ENCODE peak calls at places on chromosomes 1 and 21, in ten cellular contexts. R, M, B, G, Z, S, D, I, W and O are unnamed samples.

GRCh38 chr1:52751589-52752306 is 25.5 kb downstream of the ZYG11B start:
- DNase-seq in R (no peak), G (no peak), Z (no peak), W (no peak), D (no peak), S (no peak), I (no peak), B (no peak), M (no peak), O (no peak)

GRCh38 chr21:34004984-34005383 is 68.4 kb upstream of the MRPS6 start:
- DNase-seq in M (no peak), B (no peak), D (no peak), G (no peak), Z (no peak), W (no peak), I (no peak), S (no peak), R (no peak), O (no peak)

GRCh38 chr21:46655230-46655629 is 19.8 kb downstream of the PRMT2 start:
- DNase-seq in G (no peak), S (no peak), D (no peak), M (no peak), B (no peak), I (no peak), R (no peak), W (no peak), Z (no peak), O (no peak)

GRCh38 chr1:205186191-205186590 is 25.3 kb downstream of the DSTYK start:
- DNase-seq in B (no peak), Z (no peak), D (no peak), M (no peak), R (no peak), W (no peak), G (no peak), S (no peak), I (no peak), O (no peak)

GRCh38 chr1:51063121-51063520 is 38.9 kb upstream of the C1orf185 start:
- DNase-seq in S (peak; percentile 33), B (no peak), R (no peak), I (no peak), M (no peak), G (no peak), D (peak; percentile 93), W (no peak), Z (no peak), O (no peak)

GRCh38 chr1:35571263-35571662 is 1.9 kb upstream of the TFAP2E start:
- DNase-seq in M (no peak), D (no peak), B (no peak), Z (no peak), S (no peak), I (no peak), G (no peak), W (no peak), R (no peak), O (no peak)

GRCh38 chr1:213605732-213606131 is 382.0 kb upstream of the PROX1 start:
- DNase-seq in Z (no peak), G (no peak), M (no peak), W (no peak), S (no peak), I (no peak), B (no peak), R (no peak), D (no peak), O (no peak)

GRCh38 chr1:29385966-29386365 is 149.6 kb downstream of the PTPRU start:
- DNase-seq in S (no peak), Z (no peak), W (no peak), M (no peak), R (no peak), I (no peak), D (no peak), G (no peak), B (no peak), O (no peak)

GRCh38 chr1:198123146-198123545 is 33.7 kb upstream of the NEK7 start:
- DNase-seq in Z (no peak), M (no peak), R (no peak), S (no peak), G (no peak), I (no peak), W (no peak), D (peak; percentile 34), B (no peak), O (no peak)

GRCh38 chr1:198681247-198681646 is 42.4 kb downstream of the PTPRC start:
- DNase-seq in W (no peak), Z (no peak), G (no peak), S (no peak), B (no peak), R (no peak), M (no peak), D (peak; percentile 22), I (no peak), O (no peak)

GRCh38 chr1:96481410-96481809 is 240.2 kb upstream of the PTBP2 start:
- DNase-seq in B (no peak), G (no peak), R (no peak), I (no peak), M (no peak), S (no peak), W (no peak), D (no peak), Z (no peak), O (no peak)

GRCh38 chr1:40462956-40463590 is 12.8 kb downstream of the ZFP69B start:
- DNase-seq in S (no peak), B (no peak), I (no peak), W (no peak), M (no peak), Z (no peak), G (no peak), D (no peak), R (no peak), O (no peak)

GRCh38 chr1:227766015-227766634 is 30.9 kb downstream of the SNAP47 start:
- DNase-seq in B (no peak), Z (peak; percentile 89), D (peak; percentile 31), R (peak; percentile 34), W (peak; percentile 23), S (peak; percentile 78), G (peak; percentile 97), I (peak; percentile 74), M (no peak), O (no peak)

GRCh38 chr21:43209575-43210453 is 41.0 kb downstream of the CRYAA start:
- DNase-seq in R (no peak), M (no peak), W (no peak), S (peak; percentile 97), D (no peak), I (no peak), B (no peak), Z (no peak), G (no peak), O (no peak)

GRCh38 chr1:6771568-6771825 is 13.8 kb upstream of the CAMTA1 start:
- DNase-seq in D (no peak), G (no peak), B (no peak), S (no peak), I (no peak), Z (no peak), M (no peak), R (no peak), W (no peak), O (no peak)

GRCh38 chr21:31798842-31799691 is 67.1 kb upstream of the SCAF4 start:
- DNase-seq in I (no peak), M (no peak), B (no peak), W (no peak), S (no peak), G (peak; percentile 59), R (no peak), D (no peak), Z (no peak), O (peak; percentile 31)

GRCh38 chr1:31822766-31823165 is 6.9 kb upstream of the SPOCD1 start:
- DNase-seq in I (no peak), Z (no peak), S (no peak), R (no peak), M (no peak), B (no peak), D (no peak), W (no peak), G (no peak), O (no peak)